ENCODE peak calls at places on chromosomes 16 and 17, in six cellular contexts. One of them, this sample, is unnamed.

GRCh38 chr17:40015005-40015997 is at the start of gene CSF3:
- DNase-seq in skeletal muscle cell: no peak
- DNase-seq in AG04450: no peak
- DNase-seq in glutamatergic neuron: no peak
- DNase-seq in activated CD4-positive, alpha-beta T cell treated with anti-CD3 and anti-CD28 coated beads, Interleukin-2, amount 50 U/mL, for 1 hour: no peak
- DNase-seq in left cardiac atrium: no peak
- DNase-seq in this sample: no peak

GRCh38 chr16:77307764-77308561 is 108.8 kb downstream of the SYCE1L start:
- DNase-seq in skeletal muscle cell: peak
- DNase-seq in AG04450: no peak
- DNase-seq in glutamatergic neuron: no peak
- DNase-seq in activated CD4-positive, alpha-beta T cell treated with anti-CD3 and anti-CD28 coated beads, Interleukin-2, amount 50 U/mL, for 1 hour: no peak
- DNase-seq in left cardiac atrium: no peak
- DNase-seq in this sample: no peak

GRCh38 chr17:48352630-48353029 is 77.4 kb downstream of the SKAP1 start:
- DNase-seq in skeletal muscle cell: no peak
- DNase-seq in AG04450: no peak
- DNase-seq in glutamatergic neuron: no peak
- DNase-seq in activated CD4-positive, alpha-beta T cell treated with anti-CD3 and anti-CD28 coated beads, Interleukin-2, amount 50 U/mL, for 1 hour: no peak
- DNase-seq in left cardiac atrium: no peak
- DNase-seq in this sample: no peak

GRCh38 chr17:38706625-38707298 is 1.7 kb downstream of the MLLT6 start:
- DNase-seq in skeletal muscle cell: no peak
- DNase-seq in AG04450: no peak
- DNase-seq in glutamatergic neuron: no peak
- DNase-seq in activated CD4-positive, alpha-beta T cell treated with anti-CD3 and anti-CD28 coated beads, Interleukin-2, amount 50 U/mL, for 1 hour: no peak
- DNase-seq in left cardiac atrium: peak
- DNase-seq in this sample: no peak

GRCh38 chr16:65309294-65309850 is 187.5 kb upstream of the CDH11 start:
- DNase-seq in skeletal muscle cell: no peak
- DNase-seq in AG04450: no peak
- DNase-seq in glutamatergic neuron: no peak
- DNase-seq in activated CD4-positive, alpha-beta T cell treated with anti-CD3 and anti-CD28 coated beads, Interleukin-2, amount 50 U/mL, for 1 hour: no peak
- DNase-seq in left cardiac atrium: no peak
- DNase-seq in this sample: no peak

GRCh38 chr17:35588196-35588920 is 1.2 kb downstream of the AP2B1 start:
- DNase-seq in skeletal muscle cell: peak
- DNase-seq in AG04450: no peak
- DNase-seq in glutamatergic neuron: no peak
- DNase-seq in activated CD4-positive, alpha-beta T cell treated with anti-CD3 and anti-CD28 coated beads, Interleukin-2, amount 50 U/mL, for 1 hour: no peak
- DNase-seq in left cardiac atrium: no peak
- DNase-seq in this sample: no peak

GRCh38 chr16:4679854-4680636 is 13.3 kb upstream of the NUDT16L1 start:
- DNase-seq in skeletal muscle cell: no peak
- DNase-seq in AG04450: peak
- DNase-seq in glutamatergic neuron: no peak
- DNase-seq in activated CD4-positive, alpha-beta T cell treated with anti-CD3 and anti-CD28 coated beads, Interleukin-2, amount 50 U/mL, for 1 hour: no peak
- DNase-seq in left cardiac atrium: peak
- DNase-seq in this sample: peak

GRCh38 chr16:58931436-58931835 is 197.3 kb upstream of the GOT2 start:
- DNase-seq in skeletal muscle cell: no peak
- DNase-seq in AG04450: no peak
- DNase-seq in glutamatergic neuron: no peak
- DNase-seq in activated CD4-positive, alpha-beta T cell treated with anti-CD3 and anti-CD28 coated beads, Interleukin-2, amount 50 U/mL, for 1 hour: no peak
- DNase-seq in left cardiac atrium: no peak
- DNase-seq in this sample: no peak

GRCh38 chr17:57484081-57484666 is 227.9 kb downstream of the MSI2 start:
- DNase-seq in skeletal muscle cell: no peak
- DNase-seq in AG04450: no peak
- DNase-seq in glutamatergic neuron: no peak
- DNase-seq in activated CD4-positive, alpha-beta T cell treated with anti-CD3 and anti-CD28 coated beads, Interleukin-2, amount 50 U/mL, for 1 hour: no peak
- DNase-seq in left cardiac atrium: no peak
- DNase-seq in this sample: no peak

GRCh38 chr17:6674586-6674985 is 23.0 kb downstream of the C17orf100 start:
- DNase-seq in skeletal muscle cell: no peak
- DNase-seq in AG04450: no peak
- DNase-seq in glutamatergic neuron: no peak
- DNase-seq in activated CD4-positive, alpha-beta T cell treated with anti-CD3 and anti-CD28 coated beads, Interleukin-2, amount 50 U/mL, for 1 hour: no peak
- DNase-seq in left cardiac atrium: no peak
- DNase-seq in this sample: no peak

GRCh38 chr16:74226361-74226979 is 70.1 kb upstream of the PSMD7 start:
- DNase-seq in skeletal muscle cell: no peak
- DNase-seq in AG04450: no peak
- DNase-seq in glutamatergic neuron: no peak
- DNase-seq in activated CD4-positive, alpha-beta T cell treated with anti-CD3 and anti-CD28 coated beads, Interleukin-2, amount 50 U/mL, for 1 hour: no peak
- DNase-seq in left cardiac atrium: no peak
- DNase-seq in this sample: no peak

GRCh38 chr16:4624827-4625616 is 396 bp downstream of the MGRN1 start:
- DNase-seq in skeletal muscle cell: peak
- DNase-seq in AG04450: peak
- DNase-seq in glutamatergic neuron: peak
- DNase-seq in activated CD4-positive, alpha-beta T cell treated with anti-CD3 and anti-CD28 coated beads, Interleukin-2, amount 50 U/mL, for 1 hour: peak
- DNase-seq in left cardiac atrium: peak
- DNase-seq in this sample: peak

GRCh38 chr17:13568746-13569739 is 32.7 kb downstream of the HS3ST3A1 start:
- DNase-seq in skeletal muscle cell: no peak
- DNase-seq in AG04450: no peak
- DNase-seq in glutamatergic neuron: no peak
- DNase-seq in activated CD4-positive, alpha-beta T cell treated with anti-CD3 and anti-CD28 coated beads, Interleukin-2, amount 50 U/mL, for 1 hour: no peak
- DNase-seq in left cardiac atrium: no peak
- DNase-seq in this sample: no peak

GRCh38 chr16:58638148-58639036 is 8.8 kb upstream of the CNOT1 start:
- DNase-seq in skeletal muscle cell: peak
- DNase-seq in AG04450: peak
- DNase-seq in glutamatergic neuron: no peak
- DNase-seq in activated CD4-positive, alpha-beta T cell treated with anti-CD3 and anti-CD28 coated beads, Interleukin-2, amount 50 U/mL, for 1 hour: no peak
- DNase-seq in left cardiac atrium: peak
- DNase-seq in this sample: no peak

This sample was measured in sigmoid colon.